ENCODE peak calls at places on chromosomes 7 and 10, in six cellular contexts. M, L, A, U, Z and D are unnamed samples.

GRCh38 chr10:13649844-13650520 is 63.2 kb downstream of the PRPF18 start:
- DNase-seq in M (no peak), L (no peak), U (no peak), A (no peak), Z (no peak), D (no peak)

GRCh38 chr10:11760151-11760550 is 18.0 kb downstream of the ECHDC3 start:
- DNase-seq in U (no peak), M (no peak), A (no peak), L (no peak), Z (no peak), D (no peak)

GRCh38 chr7:4200546-4201094 is 481.5 kb upstream of the FOXK1 start:
- DNase-seq in M (no peak), A (no peak), U (no peak), Z (peak), L (no peak), D (no peak)

GRCh38 chr7:76231071-76231470 is 29.4 kb downstream of the SRRM3 start:
- DNase-seq in Z (no peak), L (no peak), M (no peak), A (no peak), U (no peak), D (no peak)

GRCh38 chr7:121525155-121525819 is 129.2 kb upstream of the FAM3C start:
- DNase-seq in L (no peak), M (no peak), U (no peak), Z (no peak), A (no peak), D (no peak)

GRCh38 chr7:20107582-20107981 is 109.6 kb downstream of the MACC1 start:
- DNase-seq in M (peak), A (no peak), L (no peak), Z (no peak), U (no peak), D (no peak)

GRCh38 chr7:145909956-145910611 is 206.5 kb upstream of the CNTNAP2 start:
- DNase-seq in A (no peak), U (no peak), L (no peak), M (no peak), Z (no peak), D (no peak)

GRCh38 chr7:64888561-64888900 is 14.5 kb upstream of the ZNF273 start:
- DNase-seq in Z (no peak), M (no peak), U (peak), A (no peak), L (no peak), D (peak)

GRCh38 chr10:12388671-12389070 is 39.3 kb downstream of the CAMK1D start:
- DNase-seq in A (no peak), U (no peak), Z (no peak), M (no peak), L (no peak), D (no peak)

GRCh38 chr7:92076509-92076908 is 57.8 kb downstream of the CYP51A1 start:
- DNase-seq in M (no peak), Z (peak), L (no peak), A (no peak), U (no peak), D (no peak)

GRCh38 chr7:131252976-131253375 is 74.7 kb upstream of the MKLN1 start:
- DNase-seq in U (no peak), A (no peak), L (no peak), M (no peak), Z (no peak), D (no peak)

GRCh38 chr7:13980474-13980873 is 9.0 kb downstream of the ETV1 start:
- DNase-seq in A (no peak), M (peak), Z (no peak), L (no peak), U (no peak), D (peak)

GRCh38 chr10:93069245-93069561 is 4.5 kb upstream of the CYP26A1 start:
- DNase-seq in A (no peak), Z (no peak), L (no peak), M (no peak), U (no peak), D (no peak)
- TF ChIP-seq EZH2 in A (no peak), Z (no peak), L (no peak), M (no peak), U (peak), D (no peak)

GRCh38 chr7:127954371-127954770 is 76.9 kb downstream of the LRRC4 start:
- DNase-seq in L (no peak), Z (no peak), M (no peak), A (no peak), U (no peak), D (no peak)

GRCh38 chr7:127955051-127955531 is 76.1 kb downstream of the LRRC4 start:
- DNase-seq in Z (no peak), M (no peak), A (no peak), L (no peak), U (no peak), D (no peak)

GRCh38 chr7:127959770-127960169 is 71.5 kb downstream of the LRRC4 start:
- DNase-seq in M (no peak), U (no peak), A (no peak), Z (no peak), L (no peak), D (no peak)

GRCh38 chr7:127953966-127954365 is 77.3 kb downstream of the LRRC4 start:
- DNase-seq in A (no peak), Z (no peak), M (no peak), L (no peak), U (no peak), D (peak)

GRCh38 chr7:127957886-127958285 is 73.4 kb downstream of the LRRC4 start:
- DNase-seq in L (no peak), Z (no peak), A (no peak), U (peak), M (no peak), D (no peak)
- H2AFZ ChIP-seq in L (no peak), Z (no peak), A (no peak), U (no peak), M (no peak), D (no peak)

GRCh38 chr10:114398587-114399331 is 5.5 kb downstream of the AFAP1L2 start:
- DNase-seq in U (no peak), A (no peak), M (no peak), Z (no peak), L (no peak), D (no peak)

GRCh38 chr10:114402233-114402632 is 2.1 kb downstream of the AFAP1L2 start:
- DNase-seq in Z (peak), U (no peak), M (no peak), A (no peak), L (no peak), D (peak)

GRCh38 chr10:114399576-114399975 is 4.7 kb downstream of the AFAP1L2 start:
- DNase-seq in A (no peak), Z (no peak), L (no peak), M (no peak), U (no peak), D (peak)

GRCh38 chr10:114401195-114401741 is 3.0 kb downstream of the AFAP1L2 start:
- DNase-seq in M (peak), U (no peak), Z (no peak), L (no peak), A (no peak), D (peak)

DNA sequence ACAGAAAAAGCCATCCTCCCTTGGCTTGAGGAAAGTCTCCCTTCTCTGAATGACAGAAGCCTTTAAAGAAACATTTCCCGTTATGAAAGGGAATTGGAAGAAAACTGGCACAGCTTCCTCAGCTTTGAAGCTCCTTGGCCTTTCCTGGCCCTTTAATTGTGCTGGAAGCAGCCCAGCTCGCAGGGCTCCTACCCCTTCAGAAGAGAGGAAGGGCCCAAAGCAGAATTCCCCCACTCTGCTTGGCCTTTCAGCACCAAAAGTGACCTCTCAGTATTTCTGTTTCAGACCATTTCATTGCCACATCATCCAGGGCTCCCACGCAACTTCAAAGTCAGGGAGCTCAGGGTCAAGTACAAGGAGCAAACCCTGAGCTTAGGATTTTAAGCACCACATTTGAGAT is 4.2 kb downstream of the AFAP1L2 start:
- DNase-seq in A (no peak), U (no peak), Z (no peak), M (no peak), L (no peak), D (no peak)
- TF ChIP-seq EZH2 in A (no peak), U (no peak), Z (no peak), M (no peak), L (no peak), D (no peak)

GRCh38 chr7:104328308-104328969 is at the start of gene LHFPL3:
- DNase-seq in U (peak), L (peak), M (peak), Z (no peak), A (no peak), D (no peak)
- H2AFZ ChIP-seq in U (peak), L (peak), M (peak), Z (peak), A (no peak), D (no peak)

DNA sequence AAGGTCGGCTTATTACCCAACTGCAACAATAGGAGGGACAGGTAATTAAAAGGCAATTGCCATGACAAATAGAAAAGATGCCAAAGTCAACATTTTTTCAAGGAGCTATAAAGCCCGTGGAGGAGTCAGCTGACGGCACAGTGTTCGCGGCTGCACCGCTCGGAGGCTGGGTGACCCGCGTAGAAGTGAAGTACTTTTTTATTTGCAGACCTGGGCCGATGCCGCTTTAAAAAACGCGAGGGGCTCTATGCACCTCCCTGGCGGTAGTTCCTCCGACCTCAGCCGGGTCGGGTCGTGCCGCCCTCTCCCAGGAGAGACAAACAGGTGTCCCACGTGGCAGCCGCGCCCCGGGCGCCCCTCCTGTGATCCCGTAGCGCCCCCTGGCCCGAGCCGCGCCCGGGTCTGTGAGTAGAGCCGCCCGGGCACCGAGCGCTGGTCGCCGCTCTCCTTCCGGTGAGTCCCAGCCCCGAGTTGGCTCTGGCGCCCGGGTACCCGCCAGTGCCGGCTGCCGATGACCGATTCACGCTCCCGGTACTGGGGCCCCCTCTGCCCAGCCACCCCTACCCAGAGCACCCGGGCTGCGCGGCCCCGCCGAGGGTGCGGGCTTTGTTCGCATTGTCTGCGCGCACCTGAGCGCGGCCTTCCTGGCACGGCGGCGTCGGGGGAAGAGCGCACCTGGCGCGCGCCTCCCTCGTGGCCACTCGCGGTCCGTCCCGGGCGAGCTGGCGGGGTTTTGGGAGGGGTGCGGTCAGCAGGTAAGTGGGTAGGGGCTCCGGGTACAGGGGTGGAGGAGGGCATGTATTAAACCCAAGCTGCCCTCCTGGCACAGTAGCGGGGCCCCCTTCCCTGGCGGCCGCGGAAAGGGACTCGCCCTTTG is at the start of gene VWA2:
- DNase-seq in Z (no peak), M (no peak), A (no peak), U (peak), L (peak), D (no peak)
- TF ChIP-seq EZH2 in Z (no peak), M (no peak), A (peak), U (peak), L (peak), D (peak)

DNA sequence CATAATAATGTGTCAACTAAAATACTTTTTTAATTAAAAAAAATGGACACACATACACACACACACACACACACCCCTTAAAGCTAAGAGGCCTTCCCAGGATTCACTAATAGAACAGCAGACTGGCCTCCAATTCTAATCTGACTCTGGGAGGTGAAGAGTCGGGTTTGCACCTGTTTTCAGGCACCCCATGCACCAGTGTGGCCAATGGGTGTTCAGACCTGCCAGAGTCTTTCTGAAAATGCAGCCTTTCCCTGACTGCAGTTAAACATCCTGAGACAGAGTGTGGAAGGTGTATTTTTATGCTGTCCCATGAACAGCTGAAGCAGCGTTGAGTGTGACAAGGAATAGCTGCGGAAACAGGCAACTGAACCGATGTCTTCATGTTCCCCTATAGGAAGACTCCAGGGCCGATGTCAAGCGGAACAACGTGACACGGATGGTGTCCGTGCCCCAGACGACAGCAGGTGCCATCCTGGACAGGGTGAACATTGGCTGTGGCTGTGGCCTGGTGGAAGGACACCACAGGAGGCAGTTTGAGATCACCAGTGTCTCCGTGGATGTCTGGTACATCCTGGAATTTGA is 74.6 kb upstream of the LYZL2 start:
- DNase-seq in Z (no peak), U (no peak), L (no peak), A (no peak), M (no peak), D (no peak)
- H2AFZ ChIP-seq in Z (no peak), U (no peak), L (no peak), A (no peak), M (no peak), D (no peak)

DNA sequence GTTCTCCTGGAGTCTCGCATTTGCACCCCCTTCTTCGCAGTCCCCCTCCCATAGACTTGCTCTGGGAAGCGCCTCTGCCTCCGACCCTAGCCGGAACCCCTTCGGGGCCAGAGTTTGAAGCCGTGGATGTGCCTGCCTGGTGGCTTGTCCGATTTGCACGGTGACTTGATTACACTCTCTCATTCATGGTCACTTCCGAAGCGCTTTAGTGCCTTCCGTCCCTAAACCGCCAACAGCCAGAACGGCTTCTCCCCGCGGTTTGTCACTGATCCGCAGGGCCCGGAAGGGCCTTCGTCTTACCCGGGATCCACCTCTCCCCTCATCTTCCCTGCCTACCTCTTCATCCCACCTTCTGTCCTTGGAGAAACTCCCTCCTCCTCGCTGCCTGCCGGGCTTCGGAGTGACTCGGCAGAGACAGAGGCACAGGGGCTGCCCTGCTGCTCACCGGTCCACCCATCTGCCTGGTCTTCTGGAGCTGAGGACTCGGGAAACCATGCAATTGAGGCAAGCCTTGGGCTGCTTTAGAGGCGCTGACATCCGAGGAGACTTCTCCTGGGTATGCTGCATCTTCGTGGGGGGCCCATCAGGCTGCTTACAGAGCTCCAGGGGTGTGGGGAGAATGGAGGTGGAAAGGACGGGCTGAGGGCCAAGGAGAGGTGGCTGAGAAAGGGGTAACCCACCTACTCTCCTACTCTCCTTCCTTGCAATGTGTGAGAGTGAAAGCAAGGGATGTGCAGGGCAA is 847 bp upstream of the HOXA11 start:
- DNase-seq in A (no peak), L (no peak), U (no peak), M (no peak), Z (no peak), D (no peak)
- TF ChIP-seq EZH2 in A (no peak), L (peak), U (peak), M (no peak), Z (peak), D (no peak)

GRCh38 chr10:68153473-68154210 is 44.4 kb downstream of the MYPN start:
- DNase-seq in Z (peak), A (peak), M (peak), L (peak), U (peak), D (peak)
- H2AFZ ChIP-seq in Z (no peak), A (no peak), M (no peak), L (no peak), U (no peak), D (no peak)